ENCODE peak calls at places on chromosomes 6 and 20, in eight cellular contexts. O is A549; B is MM.1S; Z is adrenal gland; T is iris pigment epithelial cell; S is NCI-H69; R is CD4-positive, alpha-beta T cell; C is breast epithelium. U is an unnamed sample.

GRCh38 chr20:11159728-11160127 is 485.9 kb upstream of the JAG1 start:
- DNase-seq in O (no peak), C (peak), S (no peak), Z (no peak), T (peak), R (no peak), B (no peak), U (peak)

GRCh38 chr6:126091507-126091906 is 105.2 kb downstream of the TRMT11 start:
- DNase-seq in Z (no peak), S (no peak), C (no peak), B (no peak), R (no peak), T (no peak), O (no peak), U (no peak)

GRCh38 chr6:143823463-143824006 is 19.6 kb upstream of the LTV1 start:
- DNase-seq in R (no peak), C (no peak), B (no peak), T (peak), O (no peak), S (no peak), Z (no peak), U (no peak)

GRCh38 chr20:15171016-15171415 is 833.6 kb upstream of the FLRT3 start:
- DNase-seq in C (no peak), Z (no peak), R (no peak), B (no peak), T (no peak), O (no peak), S (no peak), U (no peak)

GRCh38 chr6:12602951-12603710 is 113.4 kb upstream of the PHACTR1 start:
- DNase-seq in Z (peak), T (peak), S (peak), O (peak), C (peak), B (peak), R (no peak), U (no peak)

GRCh38 chr6:7047966-7048365 is 59.8 kb upstream of the RREB1 start:
- DNase-seq in C (no peak), O (peak), Z (no peak), B (no peak), R (no peak), T (peak), S (no peak), U (no peak)

GRCh38 chr6:130964808-130965604 is 98.0 kb downstream of the EPB41L2 start:
- DNase-seq in T (no peak), C (no peak), B (no peak), S (no peak), O (no peak), R (no peak), Z (no peak), U (no peak)

GRCh38 chr20:62508641-62509051 is 32.9 kb upstream of the GATA5 start:
- DNase-seq in C (no peak), B (no peak), Z (no peak), S (no peak), O (peak), R (no peak), T (no peak), U (no peak)

GRCh38 chr6:168240147-168240546 is 79.4 kb downstream of the DACT2 start:
- DNase-seq in Z (no peak), O (no peak), R (no peak), S (no peak), B (no peak), C (no peak), T (no peak), U (no peak)

GRCh38 chr6:135298455-135298854 is 117.3 kb downstream of the MYB start:
- DNase-seq in C (no peak), R (no peak), T (no peak), B (no peak), S (no peak), Z (no peak), O (no peak), U (no peak)

GRCh38 chr6:72390548-72390947 is 231.3 kb upstream of the KCNQ5 start:
- DNase-seq in S (no peak), O (no peak), C (no peak), Z (no peak), T (no peak), R (no peak), B (no peak), U (no peak)

GRCh38 chr6:154606457-154606856 is 96.0 kb upstream of the CNKSR3 start:
- DNase-seq in Z (no peak), T (no peak), S (no peak), B (no peak), C (no peak), R (no peak), O (no peak), U (no peak)

GRCh38 chr6:30200551-30201281 is 12.5 kb downstream of the TRIM26 start:
- DNase-seq in Z (no peak), C (no peak), R (no peak), T (no peak), S (no peak), B (peak), O (no peak), U (no peak)

GRCh38 chr6:123967900-123968299 is 164.2 kb downstream of the NKAIN2 start:
- DNase-seq in C (no peak), O (no peak), R (no peak), S (peak), Z (no peak), T (no peak), B (no peak), U (no peak)

GRCh38 chr6:130520235-130520634 is 154.4 kb downstream of the TMEM200A start:
- DNase-seq in C (no peak), B (no peak), S (no peak), R (no peak), T (no peak), O (no peak), Z (no peak), U (no peak)

U was measured in lower lobe of right lung.